ENCODE peak calls at places on chromosome 7, in five cellular contexts. D is occipital lobe, Q is retina, K is GM12892, Y is PC-3. T is an unnamed sample.

GRCh38 chr7:116162992-116163391 is 47.3 kb upstream of the TES start:
- DNase-seq in D (no peak), Y (peak; percentile 28), Q (no peak), K (no peak), T (no peak)

GRCh38 chr7:28102778-28103177 is 77.8 kb downstream of the JAZF1 start:
- DNase-seq in K (no peak), Y (peak; percentile 25), Q (no peak), D (no peak), T (no peak)

GRCh38 chr7:5767066-5767465 is 14.4 kb downstream of the RNF216 start:
- DNase-seq in Y (peak; percentile 24), D (no peak), K (no peak), Q (no peak), T (no peak)

GRCh38 chr7:155808551-155809331 is 3.5 kb downstream of the SHH start:
- DNase-seq in Q (peak; percentile 86), K (no peak), D (no peak), Y (peak; percentile 14), T (no peak)

GRCh38 chr7:2523461-2523905 is 3.9 kb downstream of the LFNG start:
- DNase-seq in K (no peak), Q (no peak), D (no peak), Y (peak; percentile 35), T (no peak)

GRCh38 chr7:20408467-20408826 is 77.7 kb downstream of the ITGB8 start:
- DNase-seq in K (no peak), Q (no peak), Y (peak; percentile 39), D (no peak), T (no peak)

GRCh38 chr7:79452032-79452494 is 1.4 kb downstream of the MAGI2 start:
- DNase-seq in Q (peak; percentile 92), D (peak; percentile 85), Y (no peak), K (no peak), T (peak; percentile 90)

GRCh38 chr7:138853448-138853847 is 55.5 kb upstream of the ATP6V0A4 start:
- DNase-seq in Y (no peak), D (no peak), Q (no peak), K (no peak), T (no peak)

GRCh38 chr7:22001345-22002004 is 55.8 kb upstream of the CDCA7L start:
- DNase-seq in Q (peak; percentile 71), Y (peak; percentile 80), D (no peak), K (peak; percentile 16), T (no peak)

GRCh38 chr7:55527314-55527713 is 45.0 kb downstream of the VOPP1 start:
- DNase-seq in Q (no peak), D (no peak), Y (no peak), K (no peak), T (no peak)

GRCh38 chr7:153457796-153458195 is 594.4 kb upstream of the DPP6 start:
- DNase-seq in D (no peak), K (no peak), Y (no peak), Q (peak; percentile 45), T (no peak)

GRCh38 chr7:123210986-123211385 is 11.2 kb upstream of the SLC13A1 start:
- DNase-seq in K (no peak), D (no peak), Y (no peak), Q (no peak), T (no peak)

GRCh38 chr7:47503283-47503682 is 78.6 kb downstream of the TNS3 start:
- DNase-seq in Y (no peak), K (no peak), D (no peak), Q (no peak), T (no peak)

GRCh38 chr7:75922966-75923603 is 8.1 kb downstream of the POR start:
- DNase-seq in Q (no peak), K (no peak), Y (no peak), D (no peak), T (no peak)

GRCh38 chr7:73986158-73986631 is 41.8 kb upstream of the ELN start:
- DNase-seq in Q (no peak), Y (no peak), D (no peak), K (no peak), T (no peak)